ENCODE peak calls at places on chromosomes 12 and 14, in nine cellular contexts. I, J, W, D, Y, Z, U, O and Q are unnamed samples.

GRCh38 chr12:24945039-24945438 is 3.9 kb downstream of the BCAT1 start:
- DNase-seq in I (no peak), J (no peak), W (no peak), D (no peak), Y (no peak), Z (no peak), U (no peak), O (no peak), Q (no peak)

GRCh38 chr12:104604995-104605675 is 148.4 kb downstream of the CHST11 start:
- DNase-seq in I (no peak), J (no peak), W (no peak), D (no peak), Y (no peak), Z (peak; percentile 79), U (peak; percentile 56), O (no peak), Q (no peak)

GRCh38 chr14:77000340-77001235 is 27.9 kb downstream of the IRF2BPL start:
- DNase-seq in I (no peak), J (no peak), W (no peak), D (no peak), Y (no peak), Z (no peak), U (peak; percentile 80), O (no peak), Q (no peak)

GRCh38 chr14:59354666-59355065 is 110.5 kb downstream of the GPR135 start:
- DNase-seq in I (no peak), J (no peak), W (no peak), D (no peak), Y (no peak), Z (no peak), U (no peak), O (no peak), Q (no peak)

GRCh38 chr12:62458626-62459025 is 8.0 kb upstream of the MON2 start:
- DNase-seq in I (no peak), J (no peak), W (no peak), D (no peak), Y (no peak), Z (no peak), U (no peak), O (no peak), Q (no peak)

GRCh38 chr14:20630340-20631022 is 11.0 kb downstream of the OR6S1 start:
- DNase-seq in I (peak; percentile 65), J (no peak), W (peak; percentile 21), D (no peak), Y (peak; percentile 40), Z (no peak), U (no peak), O (no peak), Q (no peak)

GRCh38 chr12:4909397-4909733 is 340 bp upstream of the KCNA1 start:
- DNase-seq in I (no peak), J (no peak), W (no peak), D (no peak), Y (no peak), Z (peak; percentile 77), U (no peak), O (no peak), Q (no peak)

GRCh38 chr12:31928246-31929139 is 30.7 kb upstream of the RESF1 start:
- DNase-seq in I (peak; percentile 13), J (peak; percentile 56), W (no peak), D (no peak), Y (peak; percentile 56), Z (no peak), U (no peak), O (no peak), Q (no peak)

GRCh38 chr14:88746042-88746441 is 46.7 kb downstream of the EML5 start:
- DNase-seq in I (no peak), J (no peak), W (no peak), D (no peak), Y (no peak), Z (no peak), U (no peak), O (no peak), Q (no peak)

GRCh38 chr12:49014547-49014946 is 4.0 kb downstream of the PRKAG1 start:
- DNase-seq in I (no peak), J (no peak), W (no peak), D (no peak), Y (no peak), Z (no peak), U (no peak), O (no peak), Q (peak; percentile 12)

GRCh38 chr12:113186033-113186365 is 478 bp downstream of the RITA1 start:
- DNase-seq in I (peak; percentile 42), J (no peak), W (no peak), D (no peak), Y (no peak), Z (no peak), U (no peak), O (no peak), Q (no peak)

GRCh38 chr14:51564986-51565604 is 86.6 kb upstream of the FRMD6 start:
- DNase-seq in I (no peak), J (no peak), W (peak; percentile 72), D (no peak), Y (no peak), Z (no peak), U (no peak), O (no peak), Q (peak; percentile 45)

GRCh38 chr12:15152456-15152855 is 68.8 kb downstream of the RERG start:
- DNase-seq in I (no peak), J (no peak), W (no peak), D (peak; percentile 72), Y (no peak), Z (no peak), U (peak; percentile 48), O (no peak), Q (no peak)

GRCh38 chr14:102417118-102417517 is 54.4 kb downstream of the TECPR2 start:
- DNase-seq in I (no peak), J (no peak), W (no peak), D (no peak), Y (no peak), Z (no peak), U (no peak), O (no peak), Q (no peak)

GRCh38 chr12:54002915-54003339 is 3.0 kb downstream of the HOXC9 start:
- DNase-seq in I (no peak), J (no peak), W (no peak), D (no peak), Y (no peak), Z (no peak), U (peak; percentile 77), O (no peak), Q (no peak)

GRCh38 chr14:84273181-84273580 is 1256.8 kb upstream of the FLRT2 start:
- DNase-seq in I (no peak), J (no peak), W (no peak), D (no peak), Y (no peak), Z (no peak), U (no peak), O (no peak), Q (no peak)

GRCh38 chr12:6181166-6181565 is 19.0 kb upstream of the CD9 start:
- DNase-seq in I (no peak), J (no peak), W (no peak), D (no peak), Y (no peak), Z (no peak), U (no peak), O (no peak), Q (no peak)

GRCh38 chr12:6180300-6181051 is 19.7 kb upstream of the CD9 start:
- DNase-seq in I (peak; percentile 84), J (no peak), W (peak; percentile 69), D (peak; percentile 84), Y (no peak), Z (peak; percentile 90), U (peak; percentile 72), O (peak; percentile 63), Q (peak; percentile 72)

GRCh38 chr12:6182279-6182898 is 17.8 kb upstream of the CD9 start:
- DNase-seq in I (peak; percentile 58), J (no peak), W (peak; percentile 39), D (peak; percentile 86), Y (no peak), Z (peak; percentile 83), U (peak; percentile 64), O (peak; percentile 58), Q (peak; percentile 87)

GRCh38 chr12:6183689-6184441 is 16.3 kb upstream of the CD9 start:
- DNase-seq in I (peak; percentile 97), J (no peak), W (no peak), D (peak; percentile 85), Y (no peak), Z (peak; percentile 24), U (no peak), O (no peak), Q (no peak)

GRCh38 chr12:6181583-6182278 is 18.5 kb upstream of the CD9 start:
- DNase-seq in I (no peak), J (no peak), W (no peak), D (no peak), Y (no peak), Z (peak; percentile 37), U (no peak), O (no peak), Q (no peak)
- H3K4me1 ChIP-seq in I (peaks cover 11% of the 10 kb centered on the region), J (no peaks in the 10 kb centered on the region), W (peaks cover 31% of the 10 kb centered on the region), D (peaks cover 55% of the 10 kb centered on the region), Y (no peaks in the 10 kb centered on the region), Z (no peaks in the 10 kb centered on the region), U (peaks cover 30% of the 10 kb centered on the region), O (no peaks in the 10 kb centered on the region), Q (peaks cover 51% of the 10 kb centered on the region)

GRCh38 chr12:121241203-121241970 is 31.5 kb downstream of the P2RX4 start:
- DNase-seq in I (no peak), J (no peak), W (no peak), D (no peak), Y (no peak), Z (no peak), U (no peak), O (no peak), Q (no peak)
- H3K27ac ChIP-seq in I (peak overlapping the region; percentile 53), J (peak overlapping the region; percentile 49), W (no peak overlapping the region), D (peak overlapping the region; percentile 73), Y (peak overlapping the region; percentile 76), Z (peak overlapping the region; percentile 84), U (no peak overlapping the region), O (no peak overlapping the region), Q (no peak overlapping the region)

DNA sequence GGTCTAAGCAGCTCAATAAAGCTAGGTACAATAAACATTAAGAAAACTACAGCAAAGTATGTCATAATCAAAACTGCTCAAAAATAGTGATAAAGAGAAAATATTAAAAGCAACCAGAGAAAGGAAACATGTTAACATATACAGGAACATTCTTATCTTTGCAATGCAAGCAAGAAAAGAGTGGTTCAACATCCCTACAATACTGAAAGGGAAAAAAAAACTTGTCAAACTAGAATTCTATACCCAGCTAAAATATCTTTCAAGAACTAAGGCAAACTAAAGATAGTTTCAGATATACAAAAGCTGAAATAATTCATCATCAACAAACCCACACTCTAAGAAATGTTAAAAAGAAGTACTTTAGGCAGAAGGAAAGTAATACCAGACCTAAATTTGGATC is 134.2 kb downstream of the DPF3 start:
- DNase-seq in I (no peak), J (no peak), W (no peak), D (no peak), Y (no peak), Z (no peak), U (no peak), O (no peak), Q (no peak)
- H3K9me3 ChIP-seq in I (no peaks in the 10 kb centered on the region), J (peaks cover 3% of the 10 kb centered on the region), W (peaks cover 11% of the 10 kb centered on the region), D (peaks cover 36% of the 10 kb centered on the region), Y (no peaks in the 10 kb centered on the region), Z (peaks cover 4% of the 10 kb centered on the region), U (peaks cover 38% of the 10 kb centered on the region), O (peaks cover 3% of the 10 kb centered on the region), Q (peaks cover 2% of the 10 kb centered on the region)

DNA sequence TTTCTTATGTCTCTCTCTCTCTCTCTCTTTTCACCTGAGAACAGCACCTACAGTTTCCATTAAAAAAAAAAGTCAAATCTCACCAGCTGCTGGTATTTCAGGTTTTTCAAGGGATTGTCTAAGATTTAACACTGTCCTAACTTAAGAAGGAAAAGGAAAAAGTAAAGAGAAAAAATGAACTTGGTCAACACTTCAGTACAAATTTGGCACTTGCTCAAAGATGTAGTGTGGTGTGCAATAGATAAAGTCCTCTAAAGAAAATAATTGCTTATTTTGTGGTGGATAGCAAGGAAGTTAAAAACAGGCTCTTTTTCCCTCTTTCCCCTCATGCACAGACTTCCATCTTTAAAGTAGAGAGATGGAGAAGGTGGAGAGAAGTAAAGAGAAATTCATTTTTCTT is 416.2 kb downstream of the SOX5 start:
- DNase-seq in I (no peak), J (no peak), W (no peak), D (no peak), Y (no peak), Z (no peak), U (no peak), O (no peak), Q (no peak)
- H3K4me1 ChIP-seq in I (no peaks in the 10 kb centered on the region), J (no peaks in the 10 kb centered on the region), W (no peaks in the 10 kb centered on the region), D (peaks cover 2% of the 10 kb centered on the region), Y (no peaks in the 10 kb centered on the region), Z (peaks cover 4% of the 10 kb centered on the region), U (no peaks in the 10 kb centered on the region), O (no peaks in the 10 kb centered on the region), Q (no peaks in the 10 kb centered on the region)